ENCODE peak calls at places on chromosome X, in ten cellular contexts. One of them, this sample, is unnamed.

GRCh38 chrX:1528186-1528883 is 8.7 kb downstream of the P2RY8 start:
- DNase-seq in A549: no peak
- DNase-seq in lower lobe of right lung: no peak
- DNase-seq in thoracic aorta: no peak
- DNase-seq in ascending aorta: peak; percentile 28
- DNase-seq in WTC11: no peak
- DNase-seq in OCI-LY7: no peak
- DNase-seq in cardiac fibroblast: no peak
- DNase-seq in pancreas: no peak
- DNase-seq in astrocyte of the spinal cord: no peak
- DNase-seq in this sample: peak; percentile 11

GRCh38 chrX:68829594-68830485 is 1.0 kb downstream of the EFNB1 start:
- DNase-seq in A549: peak; percentile 18
- DNase-seq in pancreas: no peak
- DNase-seq in WTC11: no peak
- DNase-seq in OCI-LY7: no peak
- DNase-seq in lower lobe of right lung: peak; percentile 47
- DNase-seq in thoracic aorta: no peak
- DNase-seq in cardiac fibroblast: peak; percentile 27
- DNase-seq in astrocyte of the spinal cord: peak; percentile 29
- DNase-seq in ascending aorta: peak; percentile 63
- DNase-seq in this sample: peak; percentile 26

GRCh38 chrX:118520858-118521206 is 25.2 kb downstream of the DOCK11 start:
- DNase-seq in astrocyte of the spinal cord: no peak
- DNase-seq in pancreas: no peak
- DNase-seq in lower lobe of right lung: no peak
- DNase-seq in ascending aorta: no peak
- DNase-seq in OCI-LY7: no peak
- DNase-seq in thoracic aorta: no peak
- DNase-seq in WTC11: no peak
- DNase-seq in A549: no peak
- DNase-seq in cardiac fibroblast: no peak
- DNase-seq in this sample: no peak

GRCh38 chrX:76453737-76454406 is 26.4 kb downstream of the MAGEE1 start:
- DNase-seq in pancreas: peak; percentile 66
- DNase-seq in WTC11: no peak
- DNase-seq in lower lobe of right lung: no peak
- DNase-seq in astrocyte of the spinal cord: no peak
- DNase-seq in A549: no peak
- DNase-seq in cardiac fibroblast: no peak
- DNase-seq in ascending aorta: no peak
- DNase-seq in OCI-LY7: no peak
- DNase-seq in thoracic aorta: no peak
- DNase-seq in this sample: no peak

GRCh38 chrX:112941209-112941788 is 100.7 kb upstream of the AMOT start:
- DNase-seq in pancreas: no peak
- DNase-seq in thoracic aorta: no peak
- DNase-seq in astrocyte of the spinal cord: no peak
- DNase-seq in OCI-LY7: no peak
- DNase-seq in cardiac fibroblast: no peak
- DNase-seq in A549: peak; percentile 0
- DNase-seq in WTC11: no peak
- DNase-seq in ascending aorta: no peak
- DNase-seq in lower lobe of right lung: no peak
- DNase-seq in this sample: no peak

GRCh38 chrX:19560611-19561010 is 45.3 kb upstream of the MAP3K15 start:
- DNase-seq in lower lobe of right lung: no peak
- DNase-seq in OCI-LY7: no peak
- DNase-seq in ascending aorta: no peak
- DNase-seq in WTC11: no peak
- DNase-seq in pancreas: no peak
- DNase-seq in A549: no peak
- DNase-seq in cardiac fibroblast: no peak
- DNase-seq in thoracic aorta: no peak
- DNase-seq in astrocyte of the spinal cord: no peak
- DNase-seq in this sample: no peak

GRCh38 chrX:33592398-33592797 is 381.0 kb upstream of the DMD start:
- DNase-seq in astrocyte of the spinal cord: no peak
- DNase-seq in OCI-LY7: no peak
- DNase-seq in thoracic aorta: no peak
- DNase-seq in ascending aorta: no peak
- DNase-seq in lower lobe of right lung: no peak
- DNase-seq in A549: no peak
- DNase-seq in pancreas: no peak
- DNase-seq in cardiac fibroblast: no peak
- DNase-seq in WTC11: no peak
- DNase-seq in this sample: no peak

GRCh38 chrX:115562492-115562872 is 1.5 kb downstream of the PLS3 start:
- DNase-seq in pancreas: no peak
- DNase-seq in cardiac fibroblast: peak; percentile 72
- DNase-seq in OCI-LY7: no peak
- DNase-seq in lower lobe of right lung: no peak
- DNase-seq in A549: peak; percentile 64
- DNase-seq in ascending aorta: no peak
- DNase-seq in thoracic aorta: no peak
- DNase-seq in WTC11: no peak
- DNase-seq in astrocyte of the spinal cord: no peak
- DNase-seq in this sample: no peak

GRCh38 chrX:151792505-151792904 is 58.0 kb downstream of the CNGA2 start:
- DNase-seq in astrocyte of the spinal cord: no peak
- DNase-seq in lower lobe of right lung: no peak
- DNase-seq in A549: no peak
- DNase-seq in OCI-LY7: no peak
- DNase-seq in cardiac fibroblast: no peak
- DNase-seq in thoracic aorta: no peak
- DNase-seq in WTC11: no peak
- DNase-seq in ascending aorta: no peak
- DNase-seq in pancreas: no peak
- DNase-seq in this sample: no peak

GRCh38 chrX:45852884-45853283 is 652.2 kb upstream of the DIPK2B start:
- DNase-seq in ascending aorta: no peak
- DNase-seq in thoracic aorta: no peak
- DNase-seq in lower lobe of right lung: no peak
- DNase-seq in pancreas: no peak
- DNase-seq in OCI-LY7: no peak
- DNase-seq in astrocyte of the spinal cord: no peak
- DNase-seq in WTC11: no peak
- DNase-seq in A549: no peak
- DNase-seq in cardiac fibroblast: no peak
- DNase-seq in this sample: no peak

GRCh38 chrX:110037181-110037580 is 34.3 kb downstream of the TMEM164 start:
- DNase-seq in A549: peak; percentile 30
- DNase-seq in ascending aorta: no peak
- DNase-seq in WTC11: no peak
- DNase-seq in astrocyte of the spinal cord: no peak
- DNase-seq in lower lobe of right lung: no peak
- DNase-seq in cardiac fibroblast: no peak
- DNase-seq in thoracic aorta: no peak
- DNase-seq in OCI-LY7: no peak
- DNase-seq in pancreas: no peak
- DNase-seq in this sample: no peak

GRCh38 chrX:103861200-103861599 is 29.1 kb upstream of the RAB9B start:
- DNase-seq in astrocyte of the spinal cord: no peak
- DNase-seq in A549: no peak
- DNase-seq in WTC11: no peak
- DNase-seq in cardiac fibroblast: no peak
- DNase-seq in thoracic aorta: no peak
- DNase-seq in ascending aorta: no peak
- DNase-seq in lower lobe of right lung: no peak
- DNase-seq in OCI-LY7: no peak
- DNase-seq in pancreas: no peak
- DNase-seq in this sample: no peak

GRCh38 chrX:131821945-131822622 is 201.0 kb upstream of the STK26 start:
- DNase-seq in astrocyte of the spinal cord: peak; percentile 86
- DNase-seq in lower lobe of right lung: no peak
- DNase-seq in WTC11: no peak
- DNase-seq in ascending aorta: peak; percentile 89
- DNase-seq in A549: peak; percentile 18
- DNase-seq in cardiac fibroblast: no peak
- DNase-seq in thoracic aorta: no peak
- DNase-seq in pancreas: peak; percentile 82
- DNase-seq in OCI-LY7: no peak
- DNase-seq in this sample: no peak

GRCh38 chrX:53374923-53375322 is 47.5 kb downstream of the SMC1A start:
- DNase-seq in astrocyte of the spinal cord: no peak
- DNase-seq in ascending aorta: no peak
- DNase-seq in pancreas: no peak
- DNase-seq in A549: peak; percentile 9
- DNase-seq in WTC11: no peak
- DNase-seq in cardiac fibroblast: no peak
- DNase-seq in lower lobe of right lung: no peak
- DNase-seq in OCI-LY7: no peak
- DNase-seq in thoracic aorta: no peak
- DNase-seq in this sample: no peak

GRCh38 chrX:150692296-150692695 is 900 bp upstream of the MTMR1 start:
- DNase-seq in A549: no peak
- DNase-seq in pancreas: no peak
- DNase-seq in ascending aorta: no peak
- DNase-seq in astrocyte of the spinal cord: no peak
- DNase-seq in WTC11: no peak
- DNase-seq in thoracic aorta: no peak
- DNase-seq in OCI-LY7: peak; percentile 35
- DNase-seq in lower lobe of right lung: no peak
- DNase-seq in cardiac fibroblast: no peak
- DNase-seq in this sample: no peak

GRCh38 chrX:120090208-120090607 is 12.7 kb upstream of the RHOXF2B start:
- DNase-seq in OCI-LY7: peak; percentile 3
- DNase-seq in A549: peak; percentile 2
- DNase-seq in ascending aorta: no peak
- DNase-seq in astrocyte of the spinal cord: no peak
- DNase-seq in lower lobe of right lung: no peak
- DNase-seq in thoracic aorta: no peak
- DNase-seq in pancreas: no peak
- DNase-seq in cardiac fibroblast: no peak
- DNase-seq in WTC11: peak; percentile 18
- DNase-seq in this sample: no peak
- TF ChIP-seq CTCF in OCI-LY7: peak; percentile 38
- TF ChIP-seq CTCF in A549: no peak
- TF ChIP-seq CTCF in ascending aorta: no peak
- TF ChIP-seq CTCF in astrocyte of the spinal cord: no peak
- TF ChIP-seq CTCF in lower lobe of right lung: no peak
- TF ChIP-seq CTCF in thoracic aorta: no peak
- TF ChIP-seq CTCF in pancreas: no peak
- TF ChIP-seq CTCF in cardiac fibroblast: no peak
- TF ChIP-seq CTCF in WTC11: no peak
- TF ChIP-seq CTCF in this sample: no peak

GRCh38 chrX:143298663-143299241 is 218.5 kb downstream of the SPANXN3 start:
- DNase-seq in A549: no peak
- DNase-seq in thoracic aorta: no peak
- DNase-seq in lower lobe of right lung: no peak
- DNase-seq in pancreas: no peak
- DNase-seq in OCI-LY7: no peak
- DNase-seq in WTC11: no peak
- DNase-seq in astrocyte of the spinal cord: no peak
- DNase-seq in cardiac fibroblast: peak; percentile 20
- DNase-seq in ascending aorta: no peak
- DNase-seq in this sample: no peak
- TF ChIP-seq CTCF in A549: no peak
- TF ChIP-seq CTCF in thoracic aorta: no peak
- TF ChIP-seq CTCF in lower lobe of right lung: no peak
- TF ChIP-seq CTCF in pancreas: no peak
- TF ChIP-seq CTCF in OCI-LY7: no peak
- TF ChIP-seq CTCF in WTC11: no peak
- TF ChIP-seq CTCF in astrocyte of the spinal cord: no peak
- TF ChIP-seq CTCF in cardiac fibroblast: no peak
- TF ChIP-seq CTCF in ascending aorta: no peak
- TF ChIP-seq CTCF in this sample: no peak

GRCh38 chrX:43817454-43817853 is 64.8 kb downstream of the MAOB start:
- DNase-seq in A549: no peak
- DNase-seq in WTC11: no peak
- DNase-seq in OCI-LY7: no peak
- DNase-seq in ascending aorta: no peak
- DNase-seq in cardiac fibroblast: no peak
- DNase-seq in astrocyte of the spinal cord: no peak
- DNase-seq in lower lobe of right lung: no peak
- DNase-seq in thoracic aorta: no peak
- DNase-seq in pancreas: no peak
- DNase-seq in this sample: no peak

GRCh38 chrX:43809463-43809862 is 72.8 kb downstream of the MAOB start:
- DNase-seq in A549: no peak
- DNase-seq in OCI-LY7: no peak
- DNase-seq in WTC11: no peak
- DNase-seq in ascending aorta: no peak
- DNase-seq in thoracic aorta: no peak
- DNase-seq in cardiac fibroblast: peak; percentile 83
- DNase-seq in astrocyte of the spinal cord: peak; percentile 1
- DNase-seq in pancreas: no peak
- DNase-seq in lower lobe of right lung: no peak
- DNase-seq in this sample: no peak

GRCh38 chrX:43815209-43815608 is 67.0 kb downstream of the MAOB start:
- DNase-seq in ascending aorta: no peak
- DNase-seq in OCI-LY7: no peak
- DNase-seq in thoracic aorta: no peak
- DNase-seq in WTC11: no peak
- DNase-seq in lower lobe of right lung: no peak
- DNase-seq in astrocyte of the spinal cord: no peak
- DNase-seq in A549: no peak
- DNase-seq in cardiac fibroblast: peak; percentile 37
- DNase-seq in pancreas: no peak
- DNase-seq in this sample: no peak

GRCh38 chrX:43813319-43813718 is 68.9 kb downstream of the MAOB start:
- DNase-seq in pancreas: no peak
- DNase-seq in OCI-LY7: no peak
- DNase-seq in WTC11: no peak
- DNase-seq in astrocyte of the spinal cord: no peak
- DNase-seq in lower lobe of right lung: no peak
- DNase-seq in A549: no peak
- DNase-seq in thoracic aorta: no peak
- DNase-seq in ascending aorta: no peak
- DNase-seq in cardiac fibroblast: peak; percentile 6
- DNase-seq in this sample: no peak

GRCh38 chrX:43813898-43814297 is 68.4 kb downstream of the MAOB start:
- DNase-seq in astrocyte of the spinal cord: no peak
- DNase-seq in WTC11: peak; percentile 36
- DNase-seq in A549: peak; percentile 29
- DNase-seq in thoracic aorta: no peak
- DNase-seq in OCI-LY7: no peak
- DNase-seq in lower lobe of right lung: no peak
- DNase-seq in cardiac fibroblast: no peak
- DNase-seq in ascending aorta: no peak
- DNase-seq in pancreas: no peak
- DNase-seq in this sample: no peak
- TF ChIP-seq CTCF in astrocyte of the spinal cord: no peak
- TF ChIP-seq CTCF in WTC11: no peak
- TF ChIP-seq CTCF in A549: no peak
- TF ChIP-seq CTCF in thoracic aorta: no peak
- TF ChIP-seq CTCF in OCI-LY7: no peak
- TF ChIP-seq CTCF in lower lobe of right lung: no peak
- TF ChIP-seq CTCF in cardiac fibroblast: no peak
- TF ChIP-seq CTCF in ascending aorta: no peak
- TF ChIP-seq CTCF in pancreas: no peak
- TF ChIP-seq CTCF in this sample: no peak

DNA sequence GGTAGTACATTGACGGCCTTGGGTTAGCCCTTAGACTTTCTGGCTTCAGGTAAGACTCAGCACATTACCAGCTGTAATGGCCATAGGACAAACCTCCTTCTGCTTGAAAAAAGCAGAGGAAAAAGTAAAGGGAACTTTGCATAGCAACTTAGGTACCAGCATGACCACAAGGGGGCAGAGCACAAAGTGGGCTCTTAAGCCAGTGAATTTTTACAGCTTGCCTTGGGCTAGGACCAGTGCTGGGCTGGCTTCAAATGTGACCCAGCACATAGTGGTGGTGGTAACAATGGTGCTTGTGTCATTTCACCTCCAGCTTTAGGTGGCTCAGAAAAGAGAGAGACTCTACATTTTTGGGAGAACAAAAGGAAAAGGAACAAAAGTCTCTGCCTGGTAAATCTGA is 66.1 kb downstream of the KLHL4 start:
- DNase-seq in A549: peak; percentile 42
- DNase-seq in cardiac fibroblast: no peak
- DNase-seq in ascending aorta: no peak
- DNase-seq in OCI-LY7: peak; percentile 0
- DNase-seq in lower lobe of right lung: no peak
- DNase-seq in astrocyte of the spinal cord: no peak
- DNase-seq in WTC11: peak; percentile 61
- DNase-seq in thoracic aorta: no peak
- DNase-seq in pancreas: peak; percentile 13
- DNase-seq in this sample: no peak
- TF ChIP-seq CTCF in A549: peak; percentile 26
- TF ChIP-seq CTCF in cardiac fibroblast: peak; percentile 38
- TF ChIP-seq CTCF in ascending aorta: no peak
- TF ChIP-seq CTCF in OCI-LY7: peak; percentile 49
- TF ChIP-seq CTCF in lower lobe of right lung: peak; percentile 23
- TF ChIP-seq CTCF in astrocyte of the spinal cord: peak; percentile 51
- TF ChIP-seq CTCF in WTC11: peak; percentile 39
- TF ChIP-seq CTCF in thoracic aorta: no peak
- TF ChIP-seq CTCF in pancreas: peak; percentile 26
- TF ChIP-seq CTCF in this sample: peak; percentile 72